ENCODE peak calls at places on chromosome 15, in eight cellular contexts. B is amniotic stem cell, U is fibroblast of lung, L is iris pigment epithelial cell, W is NCI-H460, Q is EH, X is posterior cingulate gyrus, J is AML-193. S is an unnamed sample.

GRCh38 chr15:91219203-91219602 is 119.1 kb downstream of the SV2B start:
- DNase-seq in B (no peak), U (no peak), L (no peak), W (no peak), Q (no peak), X (no peak), J (no peak), S (no peak)

GRCh38 chr15:48330045-48330840 is 986 bp upstream of the DUT start:
- DNase-seq in B (no peak), U (peak), L (peak), W (no peak), Q (peak), X (no peak), J (no peak), S (no peak)

GRCh38 chr15:100902436-100903190 is 16.5 kb upstream of the LRRK1 start:
- DNase-seq in B (no peak), U (peak), L (peak), W (no peak), Q (peak), X (no peak), J (no peak), S (peak)

GRCh38 chr15:87493803-87494202 is 762.7 kb downstream of the NTRK3 start:
- DNase-seq in B (no peak), U (peak), L (no peak), W (no peak), Q (no peak), X (no peak), J (no peak), S (no peak)

GRCh38 chr15:78955355-78955754 is 10.5 kb upstream of the CTSH start:
- DNase-seq in B (no peak), U (no peak), L (no peak), W (no peak), Q (no peak), X (no peak), J (no peak), S (no peak)

GRCh38 chr15:52351206-52351907 is 55.8 kb upstream of the MYO5C start:
- DNase-seq in B (no peak), U (no peak), L (no peak), W (no peak), Q (no peak), X (no peak), J (peak), S (peak)

GRCh38 chr15:97576916-97577645 is 383.4 kb upstream of the ARRDC4 start:
- DNase-seq in B (no peak), U (no peak), L (no peak), W (no peak), Q (no peak), X (no peak), J (no peak), S (no peak)

GRCh38 chr15:96053039-96054021 is 277.2 kb upstream of the NR2F2 start:
- DNase-seq in B (no peak), U (peak), L (no peak), W (peak), Q (no peak), X (peak), J (no peak), S (no peak)

GRCh38 chr15:38945551-38946298 is 381.1 kb upstream of the RASGRP1 start:
- DNase-seq in B (no peak), U (no peak), L (no peak), W (no peak), Q (peak), X (no peak), J (no peak), S (no peak)

GRCh38 chr15:57500979-57501576 is 90.6 kb upstream of the MYZAP start:
- DNase-seq in B (no peak), U (peak), L (peak), W (no peak), Q (peak), X (no peak), J (no peak), S (no peak)

GRCh38 chr15:29668120-29668602 is 154.1 kb downstream of the TJP1 start:
- DNase-seq in B (peak), U (peak), L (peak), W (peak), Q (peak), X (peak), J (no peak), S (peak)

GRCh38 chr15:83299462-83299861 is 15.0 kb upstream of the BNC1 start:
- DNase-seq in B (no peak), U (no peak), L (no peak), W (no peak), Q (no peak), X (no peak), J (no peak), S (no peak)

GRCh38 chr15:94414921-94415320 is 183.6 kb downstream of the MCTP2 start:
- DNase-seq in B (no peak), U (no peak), L (no peak), W (no peak), Q (no peak), X (no peak), J (no peak), S (no peak)

GRCh38 chr15:54519577-54519976 is 541.3 kb downstream of the UNC13C start:
- DNase-seq in B (no peak), U (no peak), L (no peak), W (no peak), Q (no peak), X (no peak), J (no peak), S (no peak)

GRCh38 chr15:100001405-100001804 is 268.2 kb upstream of the LYSMD4 start:
- DNase-seq in B (no peak), U (peak), L (no peak), W (no peak), Q (no peak), X (no peak), J (no peak), S (no peak)

GRCh38 chr15:29611057-29611456 is 211.2 kb downstream of the TJP1 start:
- DNase-seq in B (no peak), U (no peak), L (no peak), W (no peak), Q (no peak), X (no peak), J (no peak), S (no peak)

GRCh38 chr15:51144021-51144532 is 49.4 kb upstream of the TNFAIP8L3 start:
- DNase-seq in B (peak), U (peak), L (peak), W (peak), Q (peak), X (no peak), J (no peak), S (peak)

GRCh38 chr15:35737521-35737920 is 191.6 kb upstream of the DPH6 start:
- DNase-seq in B (no peak), U (peak), L (peak), W (no peak), Q (peak), X (no peak), J (no peak), S (no peak)

GRCh38 chr15:101056366-101057334 is 137.5 kb downstream of the LRRK1 start:
- DNase-seq in B (no peak), U (no peak), L (no peak), W (no peak), Q (no peak), X (no peak), J (peak), S (peak)

GRCh38 chr15:90623854-90624253 is 93.3 kb upstream of the BLM start:
- DNase-seq in B (no peak), U (no peak), L (no peak), W (no peak), Q (no peak), X (no peak), J (no peak), S (no peak)

GRCh38 chr15:75620776-75621536 is 4.6 kb downstream of the SNUPN start:
- DNase-seq in B (no peak), U (peak), L (peak), W (peak), Q (peak), X (peak), J (peak), S (peak)

GRCh38 chr15:82677720-82678323 is 30.7 kb upstream of the CPEB1 start:
- DNase-seq in B (no peak), U (no peak), L (no peak), W (no peak), Q (no peak), X (no peak), J (no peak), S (no peak)

GRCh38 chr15:65723786-65724354 is 68.2 kb downstream of the DENND4A start:
- DNase-seq in B (no peak), U (no peak), L (no peak), W (no peak), Q (no peak), X (no peak), J (no peak), S (no peak)

GRCh38 chr15:82851981-82852511 is 42.6 kb downstream of the WHAMM start:
- DNase-seq in B (no peak), U (peak), L (peak), W (no peak), Q (no peak), X (no peak), J (no peak), S (no peak)

GRCh38 chr15:67981848-67982247 is 72.3 kb upstream of the PIAS1 start:
- DNase-seq in B (no peak), U (no peak), L (no peak), W (no peak), Q (no peak), X (no peak), J (no peak), S (no peak)

GRCh38 chr15:26550880-26551279 is 222.0 kb downstream of the GABRB3 start:
- DNase-seq in B (no peak), U (no peak), L (no peak), W (no peak), Q (no peak), X (no peak), J (no peak), S (no peak)

GRCh38 chr15:90177012-90177411 is 24.1 kb upstream of the SEMA4B start:
- DNase-seq in B (no peak), U (no peak), L (no peak), W (no peak), Q (no peak), X (no peak), J (no peak), S (no peak)

S was measured in NB4.